ENCODE peak calls at places on chromosomes 4 and X, in six cellular contexts. O, Q, E, N, J and Y are unnamed samples.
A peak's percentile ranks its signal among the peaks of the same experiment; 100 is the strongest.

GRCh38 chrX:12138366-12139313 is at the start of gene FRMPD4:
- DNase-seq in O (peak; percentile 24), Q (no peak), E (no peak), N (peak; percentile 84), J (no peak), Y (no peak)

GRCh38 chrX:110142096-110142495 is 139.2 kb downstream of the TMEM164 start:
- DNase-seq in O (no peak), Q (no peak), E (no peak), N (no peak), J (no peak), Y (no peak)

GRCh38 chrX:12548746-12549145 is 242.5 kb upstream of the PRPS2 start:
- DNase-seq in O (peak; percentile 17), Q (no peak), E (peak; percentile 72), N (peak; percentile 81), J (no peak), Y (no peak)

GRCh38 chr4:121192500-121192899 is 28.4 kb upstream of the TNIP3 start:
- DNase-seq in O (peak; percentile 48), Q (peak; percentile 33), E (peak; percentile 79), N (peak; percentile 54), J (no peak), Y (no peak)

GRCh38 chrX:136658151-136658550 is 10.2 kb downstream of the CD40LG start:
- DNase-seq in O (no peak), Q (no peak), E (no peak), N (no peak), J (no peak), Y (no peak)

GRCh38 chr4:243407-243806 is 61.9 kb downstream of the ZNF732 start:
- DNase-seq in O (no peak), Q (no peak), E (no peak), N (no peak), J (no peak), Y (no peak)

GRCh38 chr4:78059524-78059889 is 2.4 kb downstream of the FRAS1 start:
- DNase-seq in O (peak; percentile 45), Q (peak; percentile 84), E (no peak), N (peak; percentile 88), J (peak; percentile 71), Y (peak; percentile 57)

GRCh38 chr4:6529021-6529420 is 46.0 kb upstream of the MAN2B2 start:
- DNase-seq in O (no peak), Q (no peak), E (no peak), N (peak; percentile 85), J (no peak), Y (no peak)

GRCh38 chr4:72858328-72858727 is 211.2 kb downstream of the COX18 start:
- DNase-seq in O (peak; percentile 79), Q (no peak), E (no peak), N (no peak), J (no peak), Y (no peak)

GRCh38 chr4:142353149-142353738 is 492.9 kb downstream of the INPP4B start:
- DNase-seq in O (peak; percentile 80), Q (peak; percentile 69), E (peak; percentile 65), N (no peak), J (no peak), Y (peak; percentile 14)

GRCh38 chrX:79408623-79409322 is 41.6 kb upstream of the ITM2A start:
- DNase-seq in O (no peak), Q (no peak), E (no peak), N (no peak), J (no peak), Y (no peak)

GRCh38 chr4:33357121-33357520 is 2637.0 kb downstream of the PCDH7 start:
- DNase-seq in O (no peak), Q (no peak), E (no peak), N (no peak), J (no peak), Y (no peak)

GRCh38 chrX:70664726-70665125 is 220.1 kb downstream of the DLG3 start:
- DNase-seq in O (peak; percentile 30), Q (peak; percentile 16), E (peak; percentile 65), N (no peak), J (no peak), Y (no peak)

GRCh38 chr4:168800926-168801325 is 209.1 kb downstream of the CBR4 start:
- DNase-seq in O (no peak), Q (no peak), E (no peak), N (no peak), J (no peak), Y (no peak)

GRCh38 chr4:67909910-67910905 is 26.4 kb upstream of the TMPRSS11D start:
- DNase-seq in O (peak; percentile 25), Q (no peak), E (peak; percentile 75), N (no peak), J (no peak), Y (no peak)

GRCh38 chrX:15514279-15514678 is 13.7 kb downstream of the BMX start:
- DNase-seq in O (no peak), Q (no peak), E (no peak), N (no peak), J (no peak), Y (no peak)

GRCh38 chr4:159062381-159062780 is 40.5 kb upstream of the RAPGEF2 start:
- DNase-seq in O (no peak), Q (no peak), E (no peak), N (no peak), J (no peak), Y (no peak)

GRCh38 chr4:159065513-159066240 is 37.2 kb upstream of the RAPGEF2 start:
- DNase-seq in O (no peak), Q (no peak), E (no peak), N (no peak), J (no peak), Y (no peak)

GRCh38 chr4:159055851-159056250 is 47.0 kb upstream of the RAPGEF2 start:
- DNase-seq in O (no peak), Q (no peak), E (no peak), N (no peak), J (no peak), Y (no peak)

GRCh38 chr4:159060161-159060560 is 42.7 kb upstream of the RAPGEF2 start:
- DNase-seq in O (no peak), Q (no peak), E (no peak), N (no peak), J (no peak), Y (no peak)
- H3K9ac ChIP-seq in O (no peak overlapping the region), Q (no peak overlapping the region), E (no peak overlapping the region), N (no peak overlapping the region), J (no peak overlapping the region), Y (no peak overlapping the region)

DNA sequence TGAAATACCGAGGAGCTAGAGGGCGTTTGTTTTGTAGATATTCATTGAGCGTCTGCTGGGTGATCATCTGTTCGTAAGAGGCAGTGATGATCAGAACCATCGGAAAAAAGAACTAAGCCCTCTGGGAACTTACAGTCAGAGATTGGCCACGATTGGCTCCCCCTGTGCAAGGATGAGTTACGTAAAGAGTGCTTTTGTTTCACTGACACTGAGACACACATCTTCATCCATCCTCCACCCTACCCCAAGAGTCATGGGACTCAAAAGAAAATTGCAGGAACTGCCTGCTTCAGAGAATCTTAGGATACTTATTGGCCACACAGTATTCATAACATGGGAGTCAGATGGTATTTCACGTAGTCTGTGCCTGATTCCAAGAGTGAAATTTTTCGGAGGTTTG is 62.1 kb downstream of the GEMIN8 start:
- DNase-seq in O (no peak), Q (no peak), E (no peak), N (no peak), J (no peak), Y (no peak)
- H3K9ac ChIP-seq in O (no peak overlapping the region), Q (no peak overlapping the region), E (no peak overlapping the region), N (no peak overlapping the region), J (no peak overlapping the region), Y (no peak overlapping the region)

GRCh38 chrX:151878574-151878973 is 34.1 kb upstream of the MAGEA4 start:
- DNase-seq in O (no peak), Q (no peak), E (no peak), N (no peak), J (no peak), Y (no peak)
- H3K9ac ChIP-seq in O (no peak overlapping the region), Q (no peak overlapping the region), E (no peak overlapping the region), N (no peak overlapping the region), J (no peak overlapping the region), Y (no peak overlapping the region)

DNA sequence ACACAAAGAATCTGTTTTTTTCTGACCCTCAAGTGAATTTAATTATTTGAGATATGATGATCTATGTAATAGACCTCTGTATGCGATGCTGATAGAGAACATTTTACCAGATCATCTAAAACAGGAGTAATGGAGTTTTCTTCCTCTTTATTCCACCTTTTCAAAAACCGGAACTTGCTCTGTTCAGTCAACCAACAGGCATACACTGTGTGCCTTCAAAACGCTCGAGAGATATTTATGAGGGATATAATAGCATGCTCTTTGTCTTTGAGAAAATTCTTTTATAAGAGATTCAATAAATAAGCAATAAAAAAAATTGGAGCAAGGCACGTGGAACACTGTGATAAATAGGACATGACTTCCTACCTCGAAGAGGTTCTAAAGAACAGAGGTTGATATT is 2.0 kb downstream of the NYX start:
- DNase-seq in O (no peak), Q (no peak), E (peak; percentile 43), N (no peak), J (no peak), Y (no peak)
- H3K9ac ChIP-seq in O (no peak overlapping the region), Q (no peak overlapping the region), E (no peak overlapping the region), N (no peak overlapping the region), J (no peak overlapping the region), Y (peak overlapping the region; percentile 7)

GRCh38 chrX:102746134-102746584 is 25.6 kb downstream of the GPRASP3 start:
- DNase-seq in O (no peak), Q (no peak), E (no peak), N (peak; percentile 74), J (peak; percentile 33), Y (no peak)
- H3K9ac ChIP-seq in O (peak overlapping the region; percentile 55), Q (no peak overlapping the region), E (no peak overlapping the region), N (peak overlapping the region; percentile 34), J (peak overlapping the region; percentile 58), Y (no peak overlapping the region)